ENCODE peak calls at places on chromosomes 13 and 19, in nine cellular contexts. V, D, N, I, W, U, X, Z and P are unnamed samples.

GRCh38 chr19:32406161-32407003 is 812 bp downstream of the DPY19L3 start:
- DNase-seq in V (no peak), D (no peak), N (no peak), I (peak; percentile 76), W (no peak), U (no peak), X (no peak), Z (no peak), P (no peak)

GRCh38 chr13:113158946-113159345 is 498 bp downstream of the PROZ start:
- DNase-seq in V (no peak), D (no peak), N (no peak), I (no peak), W (no peak), U (no peak), X (no peak), Z (no peak), P (no peak)

GRCh38 chr19:48615145-48616040 is 517 bp upstream of the FAM83E start:
- DNase-seq in V (no peak), D (no peak), N (no peak), I (no peak), W (no peak), U (no peak), X (no peak), Z (no peak), P (no peak)

GRCh38 chr13:27171244-27171829 is at the start of gene USP12:
- DNase-seq in V (peak; percentile 42), D (no peak), N (peak; percentile 26), I (no peak), W (peak; percentile 55), U (peak; percentile 22), X (peak; percentile 44), Z (no peak), P (peak; percentile 6)

GRCh38 chr19:30253581-30253996 is 118.6 kb upstream of the ZNF536 start:
- DNase-seq in V (no peak), D (no peak), N (no peak), I (no peak), W (no peak), U (no peak), X (no peak), Z (peak; percentile 70), P (no peak)

GRCh38 chr13:74135306-74136088 is 1.3 kb upstream of the KLF12 start:
- DNase-seq in V (peak; percentile 86), D (peak; percentile 38), N (peak; percentile 33), I (peak; percentile 60), W (peak; percentile 80), U (peak; percentile 75), X (peak; percentile 39), Z (peak; percentile 91), P (peak; percentile 52)

GRCh38 chr19:42206871-42207755 is 10.4 kb downstream of the DEDD2 start:
- DNase-seq in V (no peak), D (no peak), N (no peak), I (no peak), W (no peak), U (peak; percentile 44), X (no peak), Z (no peak), P (no peak)

GRCh38 chr13:89150362-89150761 is 1479.2 kb downstream of the SLITRK5 start:
- DNase-seq in V (no peak), D (no peak), N (no peak), I (no peak), W (no peak), U (no peak), X (no peak), Z (no peak), P (no peak)

GRCh38 chr13:94305033-94305432 is 174.4 kb downstream of the DCT start:
- DNase-seq in V (no peak), D (no peak), N (no peak), I (no peak), W (no peak), U (no peak), X (no peak), Z (no peak), P (no peak)

GRCh38 chr19:2101417-2102335 is 5.0 kb downstream of the IZUMO4 start:
- DNase-seq in V (no peak), D (no peak), N (no peak), I (no peak), W (no peak), U (no peak), X (no peak), Z (no peak), P (no peak)

GRCh38 chr13:60000986-60001385 is 162.7 kb downstream of the DIAPH3 start:
- DNase-seq in V (no peak), D (no peak), N (no peak), I (no peak), W (no peak), U (no peak), X (no peak), Z (no peak), P (no peak)

GRCh38 chr13:83780201-83780600 is 102.1 kb downstream of the SLITRK1 start:
- DNase-seq in V (no peak), D (no peak), N (no peak), I (peak; percentile 21), W (no peak), U (peak; percentile 15), X (no peak), Z (no peak), P (no peak)

DNA sequence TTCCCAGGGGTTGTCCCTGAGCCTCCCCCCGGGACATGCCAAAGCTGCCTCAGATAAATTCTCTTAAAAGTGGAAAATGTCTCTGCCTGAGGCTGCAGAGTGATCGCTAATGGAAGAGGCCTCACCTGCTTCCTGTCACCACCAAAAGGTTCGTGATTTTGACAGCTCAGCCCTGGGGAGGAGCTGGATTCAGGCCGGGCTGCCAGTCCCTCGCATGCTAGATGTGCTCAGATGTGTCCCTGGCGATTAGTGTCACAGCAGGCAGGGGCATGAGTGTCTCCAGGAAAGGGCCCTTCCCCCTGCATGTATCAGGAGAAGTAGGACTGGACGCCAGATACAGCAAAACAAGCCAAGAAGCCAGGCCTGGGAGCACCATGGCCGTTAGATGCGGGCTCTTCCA is 626.5 kb downstream of the UQCRFS1 start:
- DNase-seq in V (no peak), D (no peak), N (no peak), I (no peak), W (no peak), U (no peak), X (no peak), Z (no peak), P (no peak)
- TF ChIP-seq POLR2A in V (no peak), D (no peak), N (no peak), I (no peak), W (no peak), U (no peak), X (no peak), Z (no peak), P (no peak)

DNA sequence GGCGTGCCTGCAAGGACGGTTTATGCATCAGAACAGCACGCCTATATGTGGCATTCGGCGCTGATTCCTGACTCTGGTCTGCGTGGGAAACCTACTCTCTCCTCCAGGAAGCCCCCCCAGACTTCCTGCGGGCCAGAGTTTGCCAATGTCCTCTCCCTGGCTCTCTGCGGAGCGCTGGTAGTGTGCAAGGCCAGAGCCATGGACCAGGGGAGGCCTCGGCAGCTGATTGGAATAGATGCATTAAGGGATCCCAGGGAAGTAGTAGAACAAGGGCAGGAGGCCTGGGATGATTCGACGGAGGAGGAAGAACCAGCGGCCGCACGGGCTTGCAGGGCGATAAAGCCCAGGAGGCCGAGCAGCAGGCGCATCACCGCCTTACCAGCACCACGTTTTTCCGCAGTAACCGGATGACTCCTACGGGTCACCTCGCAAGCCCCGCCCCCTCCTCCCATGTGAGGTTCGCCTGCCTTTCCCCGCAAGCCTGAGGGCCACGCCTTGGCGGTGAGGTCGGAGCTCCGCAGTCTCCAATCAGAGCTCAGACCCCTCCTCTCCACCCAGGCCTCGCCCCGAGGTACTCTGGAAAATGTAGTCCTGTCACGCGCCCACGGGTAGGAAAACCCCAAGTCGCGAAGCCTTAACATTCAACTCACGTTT is 5.0 kb downstream of the CLEC11A start:
- DNase-seq in V (peak; percentile 84), D (peak; percentile 35), N (peak; percentile 55), I (peak; percentile 54), W (peak; percentile 91), U (peak; percentile 75), X (peak; percentile 86), Z (peak; percentile 93), P (no peak)
- TF ChIP-seq POLR2A in V (no peak), D (no peak), N (no peak), I (no peak), W (no peak), U (no peak), X (no peak), Z (no peak), P (no peak)

DNA sequence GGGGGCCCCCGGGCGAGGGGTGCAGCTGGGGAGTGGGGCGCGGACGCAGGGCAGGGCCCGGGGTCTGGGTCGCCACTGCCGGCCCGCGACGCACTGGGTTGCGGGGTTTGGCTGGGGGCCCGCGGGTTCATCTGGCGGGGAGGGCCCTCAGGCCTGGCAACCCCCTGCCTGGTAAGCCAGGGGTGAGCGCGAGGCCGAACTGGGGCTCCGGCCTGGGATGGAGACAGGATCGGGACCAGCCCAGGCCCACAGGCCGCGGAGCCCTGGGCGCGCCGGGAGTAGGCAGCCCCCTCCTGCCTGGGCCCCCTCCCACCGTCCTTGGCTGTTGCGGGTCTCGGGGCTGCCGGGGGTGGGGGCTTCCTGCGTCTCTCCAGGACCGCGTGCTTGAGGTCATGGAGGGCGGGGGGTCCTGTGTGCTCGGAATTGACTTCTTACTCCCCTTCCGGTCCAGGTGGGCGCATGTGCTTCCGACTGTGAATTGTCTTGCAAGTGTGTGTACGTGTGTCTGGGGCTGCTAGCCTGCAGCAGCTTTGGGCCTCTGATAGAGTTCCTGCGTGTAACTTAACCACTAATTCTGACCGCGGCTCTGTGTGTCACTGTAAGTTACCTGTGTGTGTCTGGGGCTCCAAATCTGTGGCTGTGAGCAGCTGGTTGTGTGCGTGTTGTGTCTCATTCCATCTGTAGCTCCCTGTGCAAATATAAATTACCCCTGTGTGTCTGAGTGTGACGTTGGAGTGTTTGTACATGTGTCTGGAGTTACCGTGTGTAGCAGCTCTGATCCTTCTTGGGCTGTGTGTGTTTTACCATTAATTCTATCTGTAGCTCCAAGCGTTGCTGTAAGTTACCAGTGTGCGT is 751 bp downstream of the GRAMD1A start:
- DNase-seq in V (peak; percentile 51), D (no peak), N (no peak), I (peak; percentile 60), W (peak; percentile 69), U (peak; percentile 50), X (no peak), Z (no peak), P (no peak)
- TF ChIP-seq POLR2A in V (no peak), D (no peak), N (no peak), I (peak; percentile 78), W (no peak), U (no peak), X (no peak), Z (no peak), P (peak; percentile 38)

GRCh38 chr13:103539265-103539664 is 473.0 kb upstream of the SLC10A2 start:
- DNase-seq in V (peak; percentile 27), D (no peak), N (no peak), I (no peak), W (no peak), U (no peak), X (no peak), Z (no peak), P (no peak)

GRCh38 chr13:103542648-103543047 is 476.4 kb upstream of the SLC10A2 start:
- DNase-seq in V (no peak), D (no peak), N (no peak), I (no peak), W (no peak), U (no peak), X (no peak), Z (no peak), P (no peak)

GRCh38 chr13:103540394-103540793 is 474.2 kb upstream of the SLC10A2 start:
- DNase-seq in V (no peak), D (no peak), N (no peak), I (no peak), W (no peak), U (no peak), X (no peak), Z (no peak), P (no peak)

GRCh38 chr13:103539721-103540120 is 473.5 kb upstream of the SLC10A2 start:
- DNase-seq in V (no peak), D (no peak), N (no peak), I (no peak), W (no peak), U (no peak), X (no peak), Z (no peak), P (no peak)

GRCh38 chr13:103537616-103538015 is 471.4 kb upstream of the SLC10A2 start:
- DNase-seq in V (no peak), D (no peak), N (no peak), I (no peak), W (no peak), U (no peak), X (no peak), Z (no peak), P (no peak)
- TF ChIP-seq POLR2A in V (no peak), D (no peak), N (no peak), I (no peak), W (no peak), U (no peak), X (no peak), Z (no peak), P (no peak)